ENCODE peak calls at places on chromosomes 1 and 21, in eight cellular contexts. One of them, this sample, is unnamed.

GRCh38 chr1:209207126-209207700 is 376.3 kb upstream of the CAMK1G start:
- DNase-seq in T-helper 2 cell: no peak
- DNase-seq in Right ventricle myocardium superior: no peak
- DNase-seq in GF-D8: no peak
- DNase-seq in CD8-positive, alpha-beta T cell: no peak
- DNase-seq in omental fat pad: no peak
- DNase-seq in NCI-H1694 treated with DMSO at 0.1 percent for 48 hours: peak; percentile 8
- DNase-seq in astrocyte of the spinal cord: no peak
- DNase-seq in this sample: no peak

GRCh38 chr1:209260146-209260545 is 323.4 kb upstream of the CAMK1G start:
- DNase-seq in omental fat pad: no peak
- DNase-seq in T-helper 2 cell: no peak
- DNase-seq in astrocyte of the spinal cord: no peak
- DNase-seq in GF-D8: no peak
- DNase-seq in NCI-H1694 treated with DMSO at 0.1 percent for 48 hours: no peak
- DNase-seq in Right ventricle myocardium superior: no peak
- DNase-seq in CD8-positive, alpha-beta T cell: no peak
- DNase-seq in this sample: no peak

GRCh38 chr1:151472852-151473731 is 13.8 kb upstream of the POGZ start:
- DNase-seq in omental fat pad: no peak
- DNase-seq in T-helper 2 cell: no peak
- DNase-seq in NCI-H1694 treated with DMSO at 0.1 percent for 48 hours: no peak
- DNase-seq in CD8-positive, alpha-beta T cell: peak; percentile 66
- DNase-seq in astrocyte of the spinal cord: peak; percentile 63
- DNase-seq in GF-D8: no peak
- DNase-seq in Right ventricle myocardium superior: peak; percentile 61
- DNase-seq in this sample: no peak

GRCh38 chr1:248758352-248758751 is 2.8 kb upstream of the LYPD8 start:
- DNase-seq in CD8-positive, alpha-beta T cell: no peak
- DNase-seq in T-helper 2 cell: no peak
- DNase-seq in NCI-H1694 treated with DMSO at 0.1 percent for 48 hours: no peak
- DNase-seq in astrocyte of the spinal cord: no peak
- DNase-seq in Right ventricle myocardium superior: no peak
- DNase-seq in GF-D8: no peak
- DNase-seq in omental fat pad: no peak
- DNase-seq in this sample: no peak

GRCh38 chr1:117061986-117062415 is 1.9 kb downstream of the TTF2 start:
- DNase-seq in NCI-H1694 treated with DMSO at 0.1 percent for 48 hours: no peak
- DNase-seq in omental fat pad: no peak
- DNase-seq in T-helper 2 cell: no peak
- DNase-seq in Right ventricle myocardium superior: no peak
- DNase-seq in CD8-positive, alpha-beta T cell: no peak
- DNase-seq in astrocyte of the spinal cord: peak; percentile 87
- DNase-seq in GF-D8: no peak
- DNase-seq in this sample: no peak

GRCh38 chr1:172323666-172324065 is 96.8 kb upstream of the C1orf105 start:
- DNase-seq in Right ventricle myocardium superior: no peak
- DNase-seq in T-helper 2 cell: no peak
- DNase-seq in NCI-H1694 treated with DMSO at 0.1 percent for 48 hours: no peak
- DNase-seq in astrocyte of the spinal cord: no peak
- DNase-seq in CD8-positive, alpha-beta T cell: no peak
- DNase-seq in GF-D8: no peak
- DNase-seq in omental fat pad: no peak
- DNase-seq in this sample: no peak

GRCh38 chr1:84780000-84780716 is 89.9 kb upstream of the SSX2IP start:
- DNase-seq in Right ventricle myocardium superior: no peak
- DNase-seq in omental fat pad: no peak
- DNase-seq in astrocyte of the spinal cord: no peak
- DNase-seq in CD8-positive, alpha-beta T cell: no peak
- DNase-seq in NCI-H1694 treated with DMSO at 0.1 percent for 48 hours: no peak
- DNase-seq in T-helper 2 cell: no peak
- DNase-seq in GF-D8: peak; percentile 7
- DNase-seq in this sample: no peak

GRCh38 chr1:85243336-85243735 is 16.1 kb downstream of the C1orf52 start:
- DNase-seq in NCI-H1694 treated with DMSO at 0.1 percent for 48 hours: no peak
- DNase-seq in CD8-positive, alpha-beta T cell: no peak
- DNase-seq in Right ventricle myocardium superior: no peak
- DNase-seq in GF-D8: no peak
- DNase-seq in omental fat pad: no peak
- DNase-seq in T-helper 2 cell: no peak
- DNase-seq in astrocyte of the spinal cord: no peak
- DNase-seq in this sample: no peak

GRCh38 chr1:223718850-223719249 is 6.5 kb downstream of the CAPN2 start:
- DNase-seq in CD8-positive, alpha-beta T cell: no peak
- DNase-seq in NCI-H1694 treated with DMSO at 0.1 percent for 48 hours: no peak
- DNase-seq in omental fat pad: no peak
- DNase-seq in GF-D8: no peak
- DNase-seq in astrocyte of the spinal cord: no peak
- DNase-seq in Right ventricle myocardium superior: no peak
- DNase-seq in T-helper 2 cell: no peak
- DNase-seq in this sample: no peak

GRCh38 chr1:25579241-25579946 is 36.0 kb downstream of the LDLRAP1 start:
- DNase-seq in T-helper 2 cell: no peak
- DNase-seq in astrocyte of the spinal cord: no peak
- DNase-seq in CD8-positive, alpha-beta T cell: no peak
- DNase-seq in Right ventricle myocardium superior: no peak
- DNase-seq in NCI-H1694 treated with DMSO at 0.1 percent for 48 hours: no peak
- DNase-seq in GF-D8: no peak
- DNase-seq in omental fat pad: no peak
- DNase-seq in this sample: no peak

GRCh38 chr21:42125571-42126544 is 54.7 kb downstream of the UMODL1 start:
- DNase-seq in GF-D8: no peak
- DNase-seq in omental fat pad: no peak
- DNase-seq in NCI-H1694 treated with DMSO at 0.1 percent for 48 hours: no peak
- DNase-seq in CD8-positive, alpha-beta T cell: no peak
- DNase-seq in T-helper 2 cell: no peak
- DNase-seq in astrocyte of the spinal cord: no peak
- DNase-seq in Right ventricle myocardium superior: no peak
- DNase-seq in this sample: peak; percentile 33

GRCh38 chr1:214280386-214281029 is 451 bp upstream of the SMYD2 start:
- DNase-seq in GF-D8: no peak
- DNase-seq in T-helper 2 cell: no peak
- DNase-seq in NCI-H1694 treated with DMSO at 0.1 percent for 48 hours: no peak
- DNase-seq in astrocyte of the spinal cord: peak; percentile 50
- DNase-seq in Right ventricle myocardium superior: peak; percentile 55
- DNase-seq in CD8-positive, alpha-beta T cell: no peak
- DNase-seq in omental fat pad: no peak
- DNase-seq in this sample: no peak

GRCh38 chr1:55724551-55725325 is 509.6 kb upstream of the USP24 start:
- DNase-seq in Right ventricle myocardium superior: no peak
- DNase-seq in CD8-positive, alpha-beta T cell: no peak
- DNase-seq in NCI-H1694 treated with DMSO at 0.1 percent for 48 hours: no peak
- DNase-seq in GF-D8: no peak
- DNase-seq in omental fat pad: no peak
- DNase-seq in T-helper 2 cell: no peak
- DNase-seq in astrocyte of the spinal cord: peak; percentile 81
- DNase-seq in this sample: no peak

GRCh38 chr21:32826317-32827167 is 55.0 kb upstream of the PAXBP1 start:
- DNase-seq in astrocyte of the spinal cord: peak; percentile 55
- DNase-seq in CD8-positive, alpha-beta T cell: peak; percentile 51
- DNase-seq in GF-D8: peak; percentile 38
- DNase-seq in omental fat pad: no peak
- DNase-seq in T-helper 2 cell: no peak
- DNase-seq in NCI-H1694 treated with DMSO at 0.1 percent for 48 hours: peak; percentile 68
- DNase-seq in Right ventricle myocardium superior: no peak
- DNase-seq in this sample: peak; percentile 44

GRCh38 chr1:227947425-227947677 is 381 bp downstream of the WNT9A start:
- DNase-seq in NCI-H1694 treated with DMSO at 0.1 percent for 48 hours: no peak
- DNase-seq in omental fat pad: no peak
- DNase-seq in astrocyte of the spinal cord: peak; percentile 5
- DNase-seq in T-helper 2 cell: no peak
- DNase-seq in CD8-positive, alpha-beta T cell: peak; percentile 48
- DNase-seq in GF-D8: no peak
- DNase-seq in Right ventricle myocardium superior: no peak
- DNase-seq in this sample: no peak

GRCh38 chr1:150572918-150573647 is 6.3 kb downstream of the MCL1 start:
- DNase-seq in CD8-positive, alpha-beta T cell: peak; percentile 49
- DNase-seq in NCI-H1694 treated with DMSO at 0.1 percent for 48 hours: no peak
- DNase-seq in omental fat pad: no peak
- DNase-seq in T-helper 2 cell: no peak
- DNase-seq in GF-D8: no peak
- DNase-seq in Right ventricle myocardium superior: no peak
- DNase-seq in astrocyte of the spinal cord: peak; percentile 37
- DNase-seq in this sample: no peak

GRCh38 chr1:225763815-225764548 is 13.6 kb upstream of the SRP9 start:
- DNase-seq in T-helper 2 cell: no peak
- DNase-seq in CD8-positive, alpha-beta T cell: no peak
- DNase-seq in astrocyte of the spinal cord: peak; percentile 77
- DNase-seq in GF-D8: no peak
- DNase-seq in Right ventricle myocardium superior: no peak
- DNase-seq in NCI-H1694 treated with DMSO at 0.1 percent for 48 hours: no peak
- DNase-seq in omental fat pad: no peak
- DNase-seq in this sample: no peak

GRCh38 chr1:47635597-47635996 is 197.8 kb downstream of the FOXD2 start:
- DNase-seq in NCI-H1694 treated with DMSO at 0.1 percent for 48 hours: no peak
- DNase-seq in GF-D8: no peak
- DNase-seq in CD8-positive, alpha-beta T cell: no peak
- DNase-seq in astrocyte of the spinal cord: no peak
- DNase-seq in omental fat pad: no peak
- DNase-seq in T-helper 2 cell: no peak
- DNase-seq in Right ventricle myocardium superior: no peak
- DNase-seq in this sample: no peak

GRCh38 chr1:112744019-112744578 is 29.0 kb upstream of the PPM1J start:
- DNase-seq in GF-D8: no peak
- DNase-seq in T-helper 2 cell: no peak
- DNase-seq in CD8-positive, alpha-beta T cell: no peak
- DNase-seq in Right ventricle myocardium superior: no peak
- DNase-seq in NCI-H1694 treated with DMSO at 0.1 percent for 48 hours: no peak
- DNase-seq in omental fat pad: no peak
- DNase-seq in astrocyte of the spinal cord: peak; percentile 43
- DNase-seq in this sample: no peak

GRCh38 chr1:223114871-223115270 is 28.2 kb downstream of the TLR5 start:
- DNase-seq in omental fat pad: no peak
- DNase-seq in T-helper 2 cell: no peak
- DNase-seq in Right ventricle myocardium superior: no peak
- DNase-seq in NCI-H1694 treated with DMSO at 0.1 percent for 48 hours: no peak
- DNase-seq in astrocyte of the spinal cord: no peak
- DNase-seq in GF-D8: no peak
- DNase-seq in CD8-positive, alpha-beta T cell: no peak
- DNase-seq in this sample: no peak

GRCh38 chr21:34027727-34028461 is 45.5 kb upstream of the MRPS6 start:
- DNase-seq in GF-D8: no peak
- DNase-seq in NCI-H1694 treated with DMSO at 0.1 percent for 48 hours: no peak
- DNase-seq in CD8-positive, alpha-beta T cell: no peak
- DNase-seq in astrocyte of the spinal cord: no peak
- DNase-seq in omental fat pad: no peak
- DNase-seq in T-helper 2 cell: no peak
- DNase-seq in Right ventricle myocardium superior: no peak
- DNase-seq in this sample: no peak

GRCh38 chr1:217029311-217030157 is 306.3 kb upstream of the ESRRG start:
- DNase-seq in T-helper 2 cell: no peak
- DNase-seq in omental fat pad: no peak
- DNase-seq in Right ventricle myocardium superior: no peak
- DNase-seq in NCI-H1694 treated with DMSO at 0.1 percent for 48 hours: no peak
- DNase-seq in GF-D8: no peak
- DNase-seq in CD8-positive, alpha-beta T cell: no peak
- DNase-seq in astrocyte of the spinal cord: peak; percentile 83
- DNase-seq in this sample: peak; percentile 72

GRCh38 chr1:47179988-47180563 is 9.8 kb downstream of the PDZK1IP1 start:
- DNase-seq in CD8-positive, alpha-beta T cell: peak; percentile 15
- DNase-seq in astrocyte of the spinal cord: no peak
- DNase-seq in T-helper 2 cell: no peak
- DNase-seq in GF-D8: no peak
- DNase-seq in omental fat pad: no peak
- DNase-seq in Right ventricle myocardium superior: no peak
- DNase-seq in NCI-H1694 treated with DMSO at 0.1 percent for 48 hours: no peak
- DNase-seq in this sample: no peak

GRCh38 chr1:178634445-178634844 is 90.6 kb upstream of the RALGPS2 start:
- DNase-seq in NCI-H1694 treated with DMSO at 0.1 percent for 48 hours: no peak
- DNase-seq in CD8-positive, alpha-beta T cell: no peak
- DNase-seq in astrocyte of the spinal cord: no peak
- DNase-seq in omental fat pad: no peak
- DNase-seq in T-helper 2 cell: no peak
- DNase-seq in GF-D8: no peak
- DNase-seq in Right ventricle myocardium superior: peak; percentile 47
- DNase-seq in this sample: no peak

GRCh38 chr1:164786980-164787833 is 228.2 kb downstream of the PBX1 start:
- DNase-seq in omental fat pad: peak; percentile 71
- DNase-seq in CD8-positive, alpha-beta T cell: peak; percentile 71
- DNase-seq in T-helper 2 cell: peak; percentile 12
- DNase-seq in GF-D8: no peak
- DNase-seq in NCI-H1694 treated with DMSO at 0.1 percent for 48 hours: peak; percentile 87
- DNase-seq in astrocyte of the spinal cord: peak; percentile 81
- DNase-seq in Right ventricle myocardium superior: peak; percentile 86
- DNase-seq in this sample: peak; percentile 35

GRCh38 chr1:201112173-201112731 is at the start of gene CACNA1S:
- DNase-seq in omental fat pad: no peak
- DNase-seq in Right ventricle myocardium superior: no peak
- DNase-seq in GF-D8: no peak
- DNase-seq in NCI-H1694 treated with DMSO at 0.1 percent for 48 hours: no peak
- DNase-seq in T-helper 2 cell: no peak
- DNase-seq in CD8-positive, alpha-beta T cell: no peak
- DNase-seq in astrocyte of the spinal cord: no peak
- DNase-seq in this sample: no peak

GRCh38 chr1:36664564-36665287 is 182.0 kb upstream of the CSF3R start:
- DNase-seq in GF-D8: no peak
- DNase-seq in T-helper 2 cell: no peak
- DNase-seq in Right ventricle myocardium superior: no peak
- DNase-seq in CD8-positive, alpha-beta T cell: no peak
- DNase-seq in astrocyte of the spinal cord: no peak
- DNase-seq in omental fat pad: no peak
- DNase-seq in NCI-H1694 treated with DMSO at 0.1 percent for 48 hours: peak; percentile 47
- DNase-seq in this sample: no peak

GRCh38 chr1:157195521-157196244 is 57.5 kb upstream of the ETV3 start:
- DNase-seq in CD8-positive, alpha-beta T cell: no peak
- DNase-seq in omental fat pad: no peak
- DNase-seq in T-helper 2 cell: no peak
- DNase-seq in GF-D8: no peak
- DNase-seq in Right ventricle myocardium superior: no peak
- DNase-seq in astrocyte of the spinal cord: no peak
- DNase-seq in NCI-H1694 treated with DMSO at 0.1 percent for 48 hours: no peak
- DNase-seq in this sample: no peak

GRCh38 chr1:237864338-237865244 is 26.1 kb downstream of the ZP4 start:
- DNase-seq in T-helper 2 cell: no peak
- DNase-seq in GF-D8: no peak
- DNase-seq in astrocyte of the spinal cord: peak; percentile 46
- DNase-seq in CD8-positive, alpha-beta T cell: no peak
- DNase-seq in omental fat pad: peak; percentile 24
- DNase-seq in NCI-H1694 treated with DMSO at 0.1 percent for 48 hours: peak; percentile 29
- DNase-seq in Right ventricle myocardium superior: peak; percentile 86
- DNase-seq in this sample: peak; percentile 52

GRCh38 chr1:91729621-91730348 is 156.2 kb downstream of the TGFBR3 start:
- DNase-seq in T-helper 2 cell: no peak
- DNase-seq in GF-D8: no peak
- DNase-seq in astrocyte of the spinal cord: no peak
- DNase-seq in omental fat pad: no peak
- DNase-seq in CD8-positive, alpha-beta T cell: no peak
- DNase-seq in Right ventricle myocardium superior: no peak
- DNase-seq in NCI-H1694 treated with DMSO at 0.1 percent for 48 hours: no peak
- DNase-seq in this sample: no peak

GRCh38 chr1:43924516-43924915 is 9.1 kb upstream of the ARTN start:
- DNase-seq in NCI-H1694 treated with DMSO at 0.1 percent for 48 hours: no peak
- DNase-seq in astrocyte of the spinal cord: no peak
- DNase-seq in T-helper 2 cell: no peak
- DNase-seq in omental fat pad: no peak
- DNase-seq in Right ventricle myocardium superior: no peak
- DNase-seq in GF-D8: no peak
- DNase-seq in CD8-positive, alpha-beta T cell: no peak
- DNase-seq in this sample: no peak

GRCh38 chr1:24416666-24417391 is 1.2 kb downstream of the NIPAL3 start:
- DNase-seq in omental fat pad: no peak
- DNase-seq in GF-D8: peak; percentile 16
- DNase-seq in astrocyte of the spinal cord: peak; percentile 91
- DNase-seq in Right ventricle myocardium superior: no peak
- DNase-seq in T-helper 2 cell: peak; percentile 19
- DNase-seq in NCI-H1694 treated with DMSO at 0.1 percent for 48 hours: no peak
- DNase-seq in CD8-positive, alpha-beta T cell: peak; percentile 64
- DNase-seq in this sample: no peak

GRCh38 chr1:77716065-77716464 is 33.6 kb upstream of the ZZZ3 start:
- DNase-seq in Right ventricle myocardium superior: no peak
- DNase-seq in omental fat pad: no peak
- DNase-seq in GF-D8: no peak
- DNase-seq in CD8-positive, alpha-beta T cell: no peak
- DNase-seq in NCI-H1694 treated with DMSO at 0.1 percent for 48 hours: no peak
- DNase-seq in astrocyte of the spinal cord: no peak
- DNase-seq in T-helper 2 cell: no peak
- DNase-seq in this sample: no peak

GRCh38 chr1:76640092-76640491 is 227.2 kb upstream of the ST6GALNAC5 start:
- DNase-seq in T-helper 2 cell: no peak
- DNase-seq in Right ventricle myocardium superior: no peak
- DNase-seq in NCI-H1694 treated with DMSO at 0.1 percent for 48 hours: no peak
- DNase-seq in astrocyte of the spinal cord: peak; percentile 31
- DNase-seq in CD8-positive, alpha-beta T cell: no peak
- DNase-seq in omental fat pad: no peak
- DNase-seq in GF-D8: no peak
- DNase-seq in this sample: no peak